ENCODE peak calls at places on chromosomes 2 and 18, in five cellular contexts. R, M, E, U and O are unnamed samples.

GRCh38 chr2:185074156-185074555 is 475.8 kb downstream of the ZNF804A start:
- DNase-seq in M (no peak), R (no peak), E (no peak), U (no peak), O (no peak)

GRCh38 chr2:217142649-217143266 is 282.9 kb upstream of the TNP1 start:
- DNase-seq in M (peak; percentile 46), U (no peak), E (no peak), R (peak; percentile 2), O (peak; percentile 39)

GRCh38 chr18:58045265-58046086 is 1.4 kb downstream of the NEDD4L start:
- DNase-seq in M (peak; percentile 42), U (peak; percentile 80), E (peak; percentile 40), R (peak; percentile 52), O (no peak)

GRCh38 chr2:239917957-239918481 is 107.1 kb downstream of the NDUFA10 start:
- DNase-seq in M (no peak), R (no peak), E (peak; percentile 19), U (no peak), O (no peak)

GRCh38 chr2:57181315-57182038 is 865.1 kb upstream of the VRK2 start:
- DNase-seq in U (peak; percentile 7), R (no peak), M (peak; percentile 70), E (no peak), O (no peak)

GRCh38 chr2:220424561-220424960 is 797.1 kb downstream of the SLC4A3 start:
- DNase-seq in M (no peak), E (no peak), U (no peak), R (no peak), O (no peak)

GRCh38 chr2:219521066-219521880 is 7.0 kb downstream of the ASIC4 start:
- DNase-seq in E (no peak), M (no peak), U (no peak), R (peak; percentile 4), O (no peak)

GRCh38 chr2:238239552-238239871 is 326 bp downstream of the HES6 start:
- DNase-seq in U (no peak), R (no peak), E (no peak), M (no peak), O (no peak)

GRCh38 chr18:77305676-77306075 is 56.0 kb downstream of the GALR1 start:
- DNase-seq in U (no peak), M (no peak), E (no peak), R (no peak), O (no peak)

GRCh38 chr18:34643982-34644381 is 66.1 kb upstream of the DTNA start:
- DNase-seq in U (no peak), R (peak; percentile 7), M (peak; percentile 31), E (no peak), O (no peak)

GRCh38 chr2:8170552-8170951 is 511.3 kb upstream of the ID2 start:
- DNase-seq in E (no peak), U (no peak), M (no peak), R (no peak), O (no peak)

GRCh38 chr2:44550571-44550970 is 188.8 kb downstream of the CAMKMT start:
- DNase-seq in U (peak; percentile 84), R (peak; percentile 34), E (no peak), M (peak; percentile 36), O (no peak)

GRCh38 chr2:34291076-34291475 is 692.0 kb upstream of the FAM98A start:
- DNase-seq in E (no peak), R (no peak), M (no peak), U (no peak), O (no peak)

GRCh38 chr2:158047156-158047611 is 54.5 kb upstream of the UPP2 start:
- DNase-seq in E (no peak), U (no peak), M (peak; percentile 44), R (no peak), O (peak; percentile 64)

GRCh38 chr2:221673248-221673647 is 101.1 kb upstream of the EPHA4 start:
- DNase-seq in E (no peak), U (peak; percentile 38), M (no peak), R (no peak), O (no peak)

GRCh38 chr18:79245517-79246001 is 150.2 kb upstream of the NFATC1 start:
- DNase-seq in R (no peak), M (peak; percentile 17), U (no peak), E (peak; percentile 54), O (no peak)

GRCh38 chr18:39801010-39801409 is 2154.0 kb upstream of the PIK3C3 start:
- DNase-seq in R (no peak), M (peak; percentile 1), E (no peak), U (no peak), O (no peak)

GRCh38 chr2:214217599-214217998 is 193.3 kb upstream of the VWC2L start:
- DNase-seq in R (no peak), U (no peak), E (no peak), M (no peak), O (no peak)

GRCh38 chr2:42139141-42139540 is 30.0 kb upstream of the EML4 start:
- DNase-seq in E (no peak), M (no peak), R (no peak), U (no peak), O (peak; percentile 62)

GRCh38 chr18:14933049-14933851 is 185.3 kb downstream of the ANKRD30B start:
- DNase-seq in U (no peak), R (no peak), M (no peak), E (no peak), O (peak; percentile 81)

GRCh38 chr2:197904446-197904845 is 100.1 kb downstream of the PLCL1 start:
- DNase-seq in R (peak; percentile 41), E (no peak), U (no peak), M (no peak), O (no peak)

GRCh38 chr18:67517224-67517765 is 775 bp upstream of the DSEL start:
- DNase-seq in U (peak; percentile 59), E (no peak), R (peak; percentile 36), M (no peak), O (no peak)